ENCODE peak calls at places on chromosomes 5 and 9, in seven cellular contexts. Z, O, X, G, N, E and P are unnamed samples.

GRCh38 chr5:10747678-10748622 is 13.1 kb downstream of the DAP start:
- DNase-seq in E (no peak), Z (no peak), X (no peak), O (peak), N (no peak), G (no peak), P (no peak)

GRCh38 chr9:73412874-73413273 is 261.2 kb downstream of the ANXA1 start:
- DNase-seq in X (no peak), N (no peak), Z (no peak), O (no peak), G (no peak), E (no peak), P (no peak)

GRCh38 chr9:83477571-83477970 is 60.6 kb downstream of the FRMD3 start:
- DNase-seq in E (peak), Z (no peak), O (peak), G (no peak), X (no peak), N (no peak), P (no peak)

GRCh38 chr5:139838381-139839197 is 43.0 kb downstream of the PSD2 start:
- DNase-seq in X (no peak), N (no peak), O (no peak), E (no peak), Z (no peak), G (no peak), P (no peak)

GRCh38 chr9:99430301-99430700 is 208.2 kb downstream of the SEC61B start:
- DNase-seq in N (no peak), G (no peak), O (peak), X (no peak), E (peak), Z (no peak), P (no peak)

GRCh38 chr5:143562935-143563334 is 159.4 kb upstream of the NR3C1 start:
- DNase-seq in G (peak), X (no peak), Z (no peak), O (peak), E (peak), N (no peak), P (no peak)

GRCh38 chr5:21817668-21818419 is 1035.3 kb downstream of the CDH12 start:
- DNase-seq in O (no peak), G (no peak), X (no peak), E (peak), Z (no peak), N (no peak), P (no peak)

GRCh38 chr5:135859656-135860055 is 25.2 kb downstream of the SLC25A48 start:
- DNase-seq in O (no peak), Z (no peak), E (no peak), X (no peak), N (no peak), G (no peak), P (no peak)

GRCh38 chr9:98860871-98861293 is 53.4 kb downstream of the GALNT12 start:
- DNase-seq in O (peak), X (no peak), E (peak), G (peak), N (peak), Z (no peak), P (no peak)

GRCh38 chr5:96924016-96924443 is 11.8 kb upstream of the LNPEP start:
- DNase-seq in Z (no peak), E (no peak), O (no peak), N (no peak), G (no peak), X (no peak), P (no peak)

GRCh38 chr5:14935341-14935740 is 63.8 kb upstream of the ANKH start:
- DNase-seq in X (no peak), Z (no peak), O (no peak), N (no peak), E (no peak), G (no peak), P (no peak)

GRCh38 chr9:118643118-118643517 is 726.1 kb downstream of the BRINP1 start:
- DNase-seq in Z (no peak), G (peak), N (no peak), E (peak), O (peak), X (no peak), P (no peak)

GRCh38 chr9:125748511-125749099 is 1.4 kb downstream of the PBX3 start:
- DNase-seq in Z (no peak), E (no peak), O (no peak), X (no peak), N (no peak), G (no peak), P (no peak)

GRCh38 chr9:93944011-93944410 is 11.1 kb downstream of the BARX1 start:
- DNase-seq in E (no peak), G (no peak), O (no peak), N (no peak), X (no peak), Z (no peak), P (no peak)

GRCh38 chr5:67166460-67166871 is 30.1 kb downstream of the CD180 start:
- DNase-seq in O (peak), Z (peak), N (no peak), X (no peak), E (no peak), G (no peak), P (no peak)

GRCh38 chr5:178640331-178641045 is 13.6 kb upstream of the CLK4 start:
- DNase-seq in Z (no peak), G (no peak), O (peak), E (no peak), X (no peak), N (no peak), P (no peak)

GRCh38 chr9:121698627-121699270 is 47.3 kb downstream of the DAB2IP start:
- DNase-seq in N (peak), O (no peak), Z (no peak), G (no peak), X (no peak), E (no peak), P (peak)

GRCh38 chr5:132829742-132830435 is 558 bp downstream of the SHROOM1 start:
- DNase-seq in G (peak), O (peak), N (peak), E (peak), Z (peak), X (peak), P (peak)

GRCh38 chr5:132054697-132055440 is 5.6 kb upstream of the IL3 start:
- DNase-seq in Z (no peak), X (no peak), N (no peak), G (no peak), O (no peak), E (no peak), P (no peak)

GRCh38 chr5:172806897-172807672 is 27.0 kb upstream of the ERGIC1 start:
- DNase-seq in X (no peak), G (peak), N (peak), E (peak), Z (peak), O (peak), P (no peak)

GRCh38 chr9:120464176-120464575 is 115.8 kb downstream of the CDK5RAP2 start:
- DNase-seq in O (no peak), G (no peak), X (no peak), Z (no peak), N (no peak), E (no peak), P (no peak)

GRCh38 chr9:19408316-19408692 is 505 bp upstream of the ACER2 start:
- DNase-seq in N (no peak), O (no peak), E (no peak), X (no peak), G (peak), Z (peak), P (no peak)

GRCh38 chr5:125967576-125967975 is 455.6 kb upstream of the GRAMD2B start:
- DNase-seq in X (no peak), Z (no peak), E (no peak), N (no peak), G (no peak), O (peak), P (no peak)

GRCh38 chr9:13430717-13431116 is 151.2 kb upstream of the MPDZ start:
- DNase-seq in Z (no peak), N (no peak), O (no peak), X (no peak), G (no peak), E (no peak), P (no peak)

GRCh38 chr9:35079041-35079425 is 709 bp downstream of the FANCG start:
- DNase-seq in Z (no peak), O (no peak), X (no peak), E (no peak), G (no peak), N (no peak), P (no peak)

GRCh38 chr9:2341956-2342355 is 279.6 kb upstream of the VLDLR start:
- DNase-seq in Z (no peak), X (no peak), O (no peak), N (no peak), E (no peak), G (no peak), P (no peak)

GRCh38 chr9:100111235-100111634 is 12.2 kb downstream of the INVS start:
- DNase-seq in E (peak), O (peak), Z (no peak), G (no peak), X (no peak), N (peak), P (no peak)

GRCh38 chr5:177370488-177371119 is 12.9 kb downstream of the RGS14 start:
- DNase-seq in O (peak), G (peak), N (peak), E (no peak), Z (peak), X (no peak), P (peak)